ENCODE peak calls at places on chromosomes 5 and 9, in seven cellular contexts. One of them, this sample, is unnamed.

GRCh38 chr5:168885324-168886120 is 306.4 kb upstream of the PANK3 start:
- DNase-seq in body of pancreas: no peak
- DNase-seq in A549: no peak
- DNase-seq in activated B cell treated with CpG ODN at 0.5 μM for 24 hours: no peak
- DNase-seq in fibroblast of pulmonary artery: no peak
- DNase-seq in HFFc6: no peak
- DNase-seq in tibial nerve: no peak
- DNase-seq in this sample: no peak

GRCh38 chr5:100902406-100903035 is 561 bp downstream of the ST8SIA4 start:
- DNase-seq in fibroblast of pulmonary artery: no peak
- DNase-seq in activated B cell treated with CpG ODN at 0.5 μM for 24 hours: no peak
- DNase-seq in HFFc6: no peak
- DNase-seq in tibial nerve: no peak
- DNase-seq in A549: no peak
- DNase-seq in body of pancreas: no peak
- DNase-seq in this sample: no peak

GRCh38 chr9:33044677-33045282 is 19.7 kb downstream of the DNAJA1 start:
- DNase-seq in fibroblast of pulmonary artery: peak
- DNase-seq in activated B cell treated with CpG ODN at 0.5 μM for 24 hours: no peak
- DNase-seq in tibial nerve: no peak
- DNase-seq in A549: peak
- DNase-seq in HFFc6: no peak
- DNase-seq in body of pancreas: peak
- DNase-seq in this sample: no peak

GRCh38 chr9:14061921-14062320 is 252.0 kb downstream of the NFIB start:
- DNase-seq in body of pancreas: no peak
- DNase-seq in HFFc6: no peak
- DNase-seq in tibial nerve: no peak
- DNase-seq in fibroblast of pulmonary artery: no peak
- DNase-seq in A549: no peak
- DNase-seq in activated B cell treated with CpG ODN at 0.5 μM for 24 hours: no peak
- DNase-seq in this sample: no peak

GRCh38 chr5:7884491-7885273 is 15.7 kb downstream of the MTRR start:
- DNase-seq in fibroblast of pulmonary artery: peak
- DNase-seq in body of pancreas: no peak
- DNase-seq in A549: no peak
- DNase-seq in activated B cell treated with CpG ODN at 0.5 μM for 24 hours: no peak
- DNase-seq in HFFc6: no peak
- DNase-seq in tibial nerve: no peak
- DNase-seq in this sample: no peak

GRCh38 chr9:33351547-33351946 is 50.8 kb downstream of the AQP7 start:
- DNase-seq in HFFc6: no peak
- DNase-seq in tibial nerve: no peak
- DNase-seq in A549: no peak
- DNase-seq in body of pancreas: no peak
- DNase-seq in fibroblast of pulmonary artery: no peak
- DNase-seq in activated B cell treated with CpG ODN at 0.5 μM for 24 hours: no peak
- DNase-seq in this sample: no peak

GRCh38 chr5:92552206-92553160 is 1028.5 kb downstream of the NR2F1-AS1 start:
- DNase-seq in body of pancreas: no peak
- DNase-seq in tibial nerve: no peak
- DNase-seq in fibroblast of pulmonary artery: peak
- DNase-seq in HFFc6: peak
- DNase-seq in activated B cell treated with CpG ODN at 0.5 μM for 24 hours: no peak
- DNase-seq in A549: peak
- DNase-seq in this sample: no peak

GRCh38 chr5:135242496-135243193 is 156.4 kb downstream of the MACROH2A1 start:
- DNase-seq in activated B cell treated with CpG ODN at 0.5 μM for 24 hours: no peak
- DNase-seq in HFFc6: peak
- DNase-seq in body of pancreas: no peak
- DNase-seq in tibial nerve: no peak
- DNase-seq in A549: no peak
- DNase-seq in fibroblast of pulmonary artery: no peak
- DNase-seq in this sample: no peak

GRCh38 chr5:160539431-160539830 is 117.8 kb downstream of the PTTG1 start:
- DNase-seq in activated B cell treated with CpG ODN at 0.5 μM for 24 hours: no peak
- DNase-seq in A549: no peak
- DNase-seq in HFFc6: no peak
- DNase-seq in fibroblast of pulmonary artery: no peak
- DNase-seq in tibial nerve: no peak
- DNase-seq in body of pancreas: no peak
- DNase-seq in this sample: no peak

GRCh38 chr5:141565826-141566575 is 52.8 kb downstream of the DIAPH1 start:
- DNase-seq in tibial nerve: no peak
- DNase-seq in HFFc6: peak
- DNase-seq in A549: no peak
- DNase-seq in activated B cell treated with CpG ODN at 0.5 μM for 24 hours: no peak
- DNase-seq in fibroblast of pulmonary artery: no peak
- DNase-seq in body of pancreas: no peak
- DNase-seq in this sample: no peak

GRCh38 chr5:117235814-117236213 is 661.2 kb upstream of the SEMA6A start:
- DNase-seq in activated B cell treated with CpG ODN at 0.5 μM for 24 hours: no peak
- DNase-seq in fibroblast of pulmonary artery: peak
- DNase-seq in body of pancreas: no peak
- DNase-seq in tibial nerve: no peak
- DNase-seq in A549: no peak
- DNase-seq in HFFc6: no peak
- DNase-seq in this sample: no peak

GRCh38 chr9:90600029-90600428 is 42.6 kb downstream of the DIRAS2 start:
- DNase-seq in body of pancreas: no peak
- DNase-seq in activated B cell treated with CpG ODN at 0.5 μM for 24 hours: no peak
- DNase-seq in tibial nerve: no peak
- DNase-seq in HFFc6: no peak
- DNase-seq in A549: no peak
- DNase-seq in fibroblast of pulmonary artery: no peak
- DNase-seq in this sample: no peak

GRCh38 chr5:72402959-72403628 is 82.9 kb downstream of the PTCD2 start:
- DNase-seq in HFFc6: no peak
- DNase-seq in body of pancreas: peak
- DNase-seq in tibial nerve: no peak
- DNase-seq in A549: no peak
- DNase-seq in activated B cell treated with CpG ODN at 0.5 μM for 24 hours: no peak
- DNase-seq in fibroblast of pulmonary artery: no peak
- DNase-seq in this sample: no peak

GRCh38 chr5:178058321-178059012 is 54.9 kb upstream of the N4BP3 start:
- DNase-seq in tibial nerve: no peak
- DNase-seq in body of pancreas: peak
- DNase-seq in A549: no peak
- DNase-seq in HFFc6: no peak
- DNase-seq in fibroblast of pulmonary artery: no peak
- DNase-seq in activated B cell treated with CpG ODN at 0.5 μM for 24 hours: no peak
- DNase-seq in this sample: no peak

GRCh38 chr5:5650242-5650641 is 227.8 kb downstream of the ICE1 start:
- DNase-seq in activated B cell treated with CpG ODN at 0.5 μM for 24 hours: no peak
- DNase-seq in body of pancreas: no peak
- DNase-seq in HFFc6: no peak
- DNase-seq in fibroblast of pulmonary artery: peak
- DNase-seq in tibial nerve: no peak
- DNase-seq in A549: no peak
- DNase-seq in this sample: no peak

GRCh38 chr9:123876750-123877149 is 53.2 kb downstream of the DENND1A start:
- DNase-seq in HFFc6: no peak
- DNase-seq in A549: no peak
- DNase-seq in tibial nerve: no peak
- DNase-seq in fibroblast of pulmonary artery: no peak
- DNase-seq in body of pancreas: no peak
- DNase-seq in activated B cell treated with CpG ODN at 0.5 μM for 24 hours: no peak
- DNase-seq in this sample: no peak

GRCh38 chr9:85077954-85078353 is 408.4 kb downstream of the NTRK2 start:
- DNase-seq in HFFc6: no peak
- DNase-seq in A549: no peak
- DNase-seq in body of pancreas: no peak
- DNase-seq in fibroblast of pulmonary artery: no peak
- DNase-seq in tibial nerve: no peak
- DNase-seq in activated B cell treated with CpG ODN at 0.5 μM for 24 hours: no peak
- DNase-seq in this sample: no peak

GRCh38 chr9:97571664-97572063 is 61.5 kb downstream of the TSTD2 start:
- DNase-seq in fibroblast of pulmonary artery: no peak
- DNase-seq in activated B cell treated with CpG ODN at 0.5 μM for 24 hours: no peak
- DNase-seq in A549: no peak
- DNase-seq in HFFc6: no peak
- DNase-seq in body of pancreas: no peak
- DNase-seq in tibial nerve: no peak
- DNase-seq in this sample: no peak

GRCh38 chr5:113250341-113250953 is 184.3 kb downstream of the TSSK1B start:
- DNase-seq in HFFc6: no peak
- DNase-seq in fibroblast of pulmonary artery: peak
- DNase-seq in activated B cell treated with CpG ODN at 0.5 μM for 24 hours: no peak
- DNase-seq in tibial nerve: peak
- DNase-seq in body of pancreas: no peak
- DNase-seq in A549: no peak
- DNase-seq in this sample: no peak

GRCh38 chr5:169838688-169839087 is 141.6 kb downstream of the INSYN2B start:
- DNase-seq in body of pancreas: no peak
- DNase-seq in HFFc6: no peak
- DNase-seq in activated B cell treated with CpG ODN at 0.5 μM for 24 hours: no peak
- DNase-seq in tibial nerve: no peak
- DNase-seq in A549: no peak
- DNase-seq in fibroblast of pulmonary artery: no peak
- DNase-seq in this sample: no peak

GRCh38 chr5:67012241-67012640 is 184.4 kb downstream of the CD180 start:
- DNase-seq in body of pancreas: no peak
- DNase-seq in activated B cell treated with CpG ODN at 0.5 μM for 24 hours: no peak
- DNase-seq in fibroblast of pulmonary artery: no peak
- DNase-seq in tibial nerve: no peak
- DNase-seq in HFFc6: no peak
- DNase-seq in A549: no peak
- DNase-seq in this sample: no peak

GRCh38 chr5:178116406-178116885 is 3.1 kb downstream of the N4BP3 start:
- DNase-seq in body of pancreas: no peak
- DNase-seq in fibroblast of pulmonary artery: no peak
- DNase-seq in tibial nerve: no peak
- DNase-seq in activated B cell treated with CpG ODN at 0.5 μM for 24 hours: peak
- DNase-seq in A549: no peak
- DNase-seq in HFFc6: no peak
- DNase-seq in this sample: no peak

GRCh38 chr5:176610430-176610763 is 441 bp upstream of the GPRIN1 start:
- DNase-seq in fibroblast of pulmonary artery: no peak
- DNase-seq in tibial nerve: no peak
- DNase-seq in A549: no peak
- DNase-seq in HFFc6: no peak
- DNase-seq in body of pancreas: no peak
- DNase-seq in activated B cell treated with CpG ODN at 0.5 μM for 24 hours: no peak
- DNase-seq in this sample: no peak
- TF ChIP-seq CTCF in fibroblast of pulmonary artery: no peak
- TF ChIP-seq CTCF in tibial nerve: no peak
- TF ChIP-seq CTCF in A549: no peak
- TF ChIP-seq CTCF in HFFc6: no peak
- TF ChIP-seq CTCF in body of pancreas: no peak
- TF ChIP-seq CTCF in activated B cell treated with CpG ODN at 0.5 μM for 24 hours: no peak
- TF ChIP-seq CTCF in this sample: no peak

GRCh38 chr5:83299353-83299752 is 172.2 kb upstream of the VCAN start:
- DNase-seq in activated B cell treated with CpG ODN at 0.5 μM for 24 hours: no peak
- DNase-seq in fibroblast of pulmonary artery: no peak
- DNase-seq in tibial nerve: no peak
- DNase-seq in body of pancreas: no peak
- DNase-seq in HFFc6: no peak
- DNase-seq in A549: no peak
- DNase-seq in this sample: no peak

GRCh38 chr5:83294246-83294645 is 177.3 kb upstream of the VCAN start:
- DNase-seq in activated B cell treated with CpG ODN at 0.5 μM for 24 hours: no peak
- DNase-seq in HFFc6: no peak
- DNase-seq in tibial nerve: no peak
- DNase-seq in fibroblast of pulmonary artery: no peak
- DNase-seq in body of pancreas: no peak
- DNase-seq in A549: no peak
- DNase-seq in this sample: no peak
- TF ChIP-seq CTCF in activated B cell treated with CpG ODN at 0.5 μM for 24 hours: no peak
- TF ChIP-seq CTCF in HFFc6: no peak
- TF ChIP-seq CTCF in tibial nerve: no peak
- TF ChIP-seq CTCF in fibroblast of pulmonary artery: no peak
- TF ChIP-seq CTCF in body of pancreas: no peak
- TF ChIP-seq CTCF in A549: no peak
- TF ChIP-seq CTCF in this sample: no peak

GRCh38 chr5:111631328-111631727 is 119.0 kb upstream of the STARD4 start:
- DNase-seq in A549: no peak
- DNase-seq in body of pancreas: no peak
- DNase-seq in tibial nerve: no peak
- DNase-seq in fibroblast of pulmonary artery: no peak
- DNase-seq in HFFc6: no peak
- DNase-seq in activated B cell treated with CpG ODN at 0.5 μM for 24 hours: no peak
- DNase-seq in this sample: no peak

GRCh38 chr5:111628901-111629300 is 116.6 kb upstream of the STARD4 start:
- DNase-seq in A549: no peak
- DNase-seq in HFFc6: no peak
- DNase-seq in body of pancreas: no peak
- DNase-seq in tibial nerve: no peak
- DNase-seq in activated B cell treated with CpG ODN at 0.5 μM for 24 hours: no peak
- DNase-seq in fibroblast of pulmonary artery: peak
- DNase-seq in this sample: no peak

GRCh38 chr5:111627862-111628261 is 115.5 kb upstream of the STARD4 start:
- DNase-seq in activated B cell treated with CpG ODN at 0.5 μM for 24 hours: no peak
- DNase-seq in HFFc6: no peak
- DNase-seq in fibroblast of pulmonary artery: no peak
- DNase-seq in body of pancreas: no peak
- DNase-seq in tibial nerve: no peak
- DNase-seq in A549: no peak
- DNase-seq in this sample: no peak

GRCh38 chr5:111626473-111627166 is 114.3 kb upstream of the STARD4 start:
- DNase-seq in fibroblast of pulmonary artery: no peak
- DNase-seq in A549: no peak
- DNase-seq in body of pancreas: no peak
- DNase-seq in tibial nerve: no peak
- DNase-seq in HFFc6: no peak
- DNase-seq in activated B cell treated with CpG ODN at 0.5 μM for 24 hours: no peak
- DNase-seq in this sample: no peak
- TF ChIP-seq CTCF in fibroblast of pulmonary artery: no peak
- TF ChIP-seq CTCF in A549: no peak
- TF ChIP-seq CTCF in body of pancreas: no peak
- TF ChIP-seq CTCF in tibial nerve: no peak
- TF ChIP-seq CTCF in HFFc6: no peak
- TF ChIP-seq CTCF in activated B cell treated with CpG ODN at 0.5 μM for 24 hours: no peak
- TF ChIP-seq CTCF in this sample: no peak

DNA sequence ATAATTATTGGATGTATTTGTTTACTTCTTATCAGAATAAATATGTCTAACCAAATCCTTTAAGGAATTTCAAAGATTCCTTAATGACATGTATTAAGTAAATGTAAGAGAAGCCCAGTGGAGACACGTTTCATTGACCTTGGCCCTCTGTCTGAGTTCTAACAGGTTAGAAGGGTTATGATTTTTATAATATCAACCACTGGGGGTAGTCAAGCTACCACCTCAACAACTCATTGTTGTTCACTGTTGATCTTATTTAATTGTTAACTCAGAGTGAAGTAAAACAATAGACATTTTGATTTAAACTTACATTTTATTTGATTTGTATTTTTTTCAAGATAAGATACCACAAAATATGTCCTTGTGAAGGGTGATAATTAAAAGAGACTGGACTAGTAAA is 499.2 kb upstream of the COX7C start:
- DNase-seq in fibroblast of pulmonary artery: no peak
- DNase-seq in tibial nerve: no peak
- DNase-seq in activated B cell treated with CpG ODN at 0.5 μM for 24 hours: no peak
- DNase-seq in body of pancreas: no peak
- DNase-seq in HFFc6: no peak
- DNase-seq in A549: peak
- DNase-seq in this sample: no peak
- TF ChIP-seq CTCF in fibroblast of pulmonary artery: no peak
- TF ChIP-seq CTCF in tibial nerve: no peak
- TF ChIP-seq CTCF in activated B cell treated with CpG ODN at 0.5 μM for 24 hours: no peak
- TF ChIP-seq CTCF in body of pancreas: no peak
- TF ChIP-seq CTCF in HFFc6: no peak
- TF ChIP-seq CTCF in A549: no peak
- TF ChIP-seq CTCF in this sample: peak